ENCODE peak calls at places on chromosome 1, in ten cellular contexts. One of them, this sample, is unnamed.

GRCh38 chr1:13828454-13829151 is 128.6 kb downstream of the PRDM2 start:
- DNase-seq in NCI-H2081: no peak
- DNase-seq in ELF-1: peak; percentile 82
- DNase-seq in Daoy: peak; percentile 42
- DNase-seq in OCI-M1: peak; percentile 48
- DNase-seq in germinal center: peak; percentile 64
- DNase-seq in WTC11: peak; percentile 88
- DNase-seq in Calu3: peak; percentile 24
- DNase-seq in stimulated activated CD4-positive, alpha-beta T cell treated with anti-CD3 and anti-CD28 coated beads, Interleukin-2, amount 100 ng/mL, for 24 hours: peak; percentile 31
- DNase-seq in natural killer cell: no peak
- DNase-seq in this sample: peak; percentile 28

GRCh38 chr1:164602142-164602429 is 43.1 kb downstream of the PBX1 start:
- DNase-seq in NCI-H2081: peak; percentile 36
- DNase-seq in ELF-1: peak; percentile 91
- DNase-seq in stimulated activated CD4-positive, alpha-beta T cell treated with anti-CD3 and anti-CD28 coated beads, Interleukin-2, amount 100 ng/mL, for 24 hours: no peak
- DNase-seq in WTC11: peak; percentile 59
- DNase-seq in Calu3: peak; percentile 79
- DNase-seq in Daoy: no peak
- DNase-seq in OCI-M1: no peak
- DNase-seq in natural killer cell: no peak
- DNase-seq in germinal center: no peak
- DNase-seq in this sample: peak; percentile 76

GRCh38 chr1:203968728-203969127 is 104.2 kb upstream of the SOX13 start:
- DNase-seq in Calu3: no peak
- DNase-seq in OCI-M1: no peak
- DNase-seq in WTC11: no peak
- DNase-seq in NCI-H2081: no peak
- DNase-seq in Daoy: no peak
- DNase-seq in ELF-1: no peak
- DNase-seq in natural killer cell: no peak
- DNase-seq in stimulated activated CD4-positive, alpha-beta T cell treated with anti-CD3 and anti-CD28 coated beads, Interleukin-2, amount 100 ng/mL, for 24 hours: no peak
- DNase-seq in germinal center: no peak
- DNase-seq in this sample: no peak

GRCh38 chr1:216902669-216903388 is 179.6 kb upstream of the ESRRG start:
- DNase-seq in germinal center: no peak
- DNase-seq in stimulated activated CD4-positive, alpha-beta T cell treated with anti-CD3 and anti-CD28 coated beads, Interleukin-2, amount 100 ng/mL, for 24 hours: no peak
- DNase-seq in Daoy: peak; percentile 6
- DNase-seq in NCI-H2081: no peak
- DNase-seq in ELF-1: no peak
- DNase-seq in Calu3: peak; percentile 50
- DNase-seq in natural killer cell: no peak
- DNase-seq in WTC11: no peak
- DNase-seq in OCI-M1: no peak
- DNase-seq in this sample: peak; percentile 3

GRCh38 chr1:208137144-208137682 is 107.0 kb downstream of the PLXNA2 start:
- DNase-seq in NCI-H2081: no peak
- DNase-seq in Calu3: no peak
- DNase-seq in ELF-1: no peak
- DNase-seq in OCI-M1: no peak
- DNase-seq in stimulated activated CD4-positive, alpha-beta T cell treated with anti-CD3 and anti-CD28 coated beads, Interleukin-2, amount 100 ng/mL, for 24 hours: no peak
- DNase-seq in germinal center: no peak
- DNase-seq in natural killer cell: no peak
- DNase-seq in Daoy: peak; percentile 22
- DNase-seq in WTC11: no peak
- DNase-seq in this sample: no peak

GRCh38 chr1:64663654-64664053 is 81.2 kb upstream of the RAVER2 start:
- DNase-seq in stimulated activated CD4-positive, alpha-beta T cell treated with anti-CD3 and anti-CD28 coated beads, Interleukin-2, amount 100 ng/mL, for 24 hours: no peak
- DNase-seq in OCI-M1: peak; percentile 27
- DNase-seq in natural killer cell: no peak
- DNase-seq in ELF-1: peak; percentile 67
- DNase-seq in germinal center: peak; percentile 7
- DNase-seq in WTC11: peak; percentile 52
- DNase-seq in NCI-H2081: no peak
- DNase-seq in Calu3: peak; percentile 6
- DNase-seq in Daoy: peak; percentile 15
- DNase-seq in this sample: peak; percentile 36

GRCh38 chr1:224736619-224737352 is 120.7 kb downstream of the CNIH3 start:
- DNase-seq in NCI-H2081: no peak
- DNase-seq in Calu3: no peak
- DNase-seq in Daoy: peak; percentile 21
- DNase-seq in ELF-1: peak; percentile 37
- DNase-seq in germinal center: no peak
- DNase-seq in OCI-M1: peak; percentile 9
- DNase-seq in natural killer cell: no peak
- DNase-seq in stimulated activated CD4-positive, alpha-beta T cell treated with anti-CD3 and anti-CD28 coated beads, Interleukin-2, amount 100 ng/mL, for 24 hours: no peak
- DNase-seq in WTC11: peak; percentile 19
- DNase-seq in this sample: no peak

GRCh38 chr1:10541286-10541685 is 66.5 kb downstream of the PEX14 start:
- DNase-seq in ELF-1: no peak
- DNase-seq in germinal center: no peak
- DNase-seq in natural killer cell: no peak
- DNase-seq in stimulated activated CD4-positive, alpha-beta T cell treated with anti-CD3 and anti-CD28 coated beads, Interleukin-2, amount 100 ng/mL, for 24 hours: no peak
- DNase-seq in Calu3: no peak
- DNase-seq in WTC11: peak; percentile 68
- DNase-seq in OCI-M1: no peak
- DNase-seq in Daoy: no peak
- DNase-seq in NCI-H2081: no peak
- DNase-seq in this sample: no peak

GRCh38 chr1:15758953-15759661 is 512 bp downstream of the FBLIM1 start:
- DNase-seq in WTC11: peak; percentile 35
- DNase-seq in germinal center: peak; percentile 31
- DNase-seq in stimulated activated CD4-positive, alpha-beta T cell treated with anti-CD3 and anti-CD28 coated beads, Interleukin-2, amount 100 ng/mL, for 24 hours: no peak
- DNase-seq in NCI-H2081: no peak
- DNase-seq in Calu3: no peak
- DNase-seq in Daoy: peak; percentile 42
- DNase-seq in OCI-M1: no peak
- DNase-seq in ELF-1: no peak
- DNase-seq in natural killer cell: no peak
- DNase-seq in this sample: no peak

GRCh38 chr1:95384570-95384969 is 150.6 kb downstream of the RWDD3 start:
- DNase-seq in ELF-1: peak; percentile 60
- DNase-seq in stimulated activated CD4-positive, alpha-beta T cell treated with anti-CD3 and anti-CD28 coated beads, Interleukin-2, amount 100 ng/mL, for 24 hours: no peak
- DNase-seq in WTC11: peak; percentile 81
- DNase-seq in germinal center: no peak
- DNase-seq in NCI-H2081: no peak
- DNase-seq in Calu3: peak; percentile 52
- DNase-seq in OCI-M1: peak; percentile 57
- DNase-seq in natural killer cell: no peak
- DNase-seq in Daoy: no peak
- DNase-seq in this sample: no peak

GRCh38 chr1:178266619-178267066 is 172.7 kb downstream of the RASAL2 start:
- DNase-seq in ELF-1: peak; percentile 92
- DNase-seq in Calu3: no peak
- DNase-seq in OCI-M1: no peak
- DNase-seq in Daoy: no peak
- DNase-seq in stimulated activated CD4-positive, alpha-beta T cell treated with anti-CD3 and anti-CD28 coated beads, Interleukin-2, amount 100 ng/mL, for 24 hours: no peak
- DNase-seq in WTC11: peak; percentile 86
- DNase-seq in natural killer cell: no peak
- DNase-seq in NCI-H2081: no peak
- DNase-seq in germinal center: no peak
- DNase-seq in this sample: no peak

GRCh38 chr1:206470692-206471414 is 577 bp downstream of the IKBKE start:
- DNase-seq in Calu3: peak; percentile 16
- DNase-seq in stimulated activated CD4-positive, alpha-beta T cell treated with anti-CD3 and anti-CD28 coated beads, Interleukin-2, amount 100 ng/mL, for 24 hours: peak; percentile 43
- DNase-seq in OCI-M1: peak; percentile 43
- DNase-seq in Daoy: peak; percentile 90
- DNase-seq in ELF-1: peak; percentile 64
- DNase-seq in WTC11: peak; percentile 31
- DNase-seq in natural killer cell: peak; percentile 42
- DNase-seq in NCI-H2081: no peak
- DNase-seq in germinal center: peak; percentile 79
- DNase-seq in this sample: peak; percentile 11

GRCh38 chr1:101144868-101145808 is 91.7 kb upstream of the S1PR1 start:
- DNase-seq in ELF-1: no peak
- DNase-seq in Calu3: no peak
- DNase-seq in stimulated activated CD4-positive, alpha-beta T cell treated with anti-CD3 and anti-CD28 coated beads, Interleukin-2, amount 100 ng/mL, for 24 hours: no peak
- DNase-seq in WTC11: no peak
- DNase-seq in NCI-H2081: no peak
- DNase-seq in OCI-M1: no peak
- DNase-seq in natural killer cell: no peak
- DNase-seq in germinal center: no peak
- DNase-seq in Daoy: no peak
- DNase-seq in this sample: no peak

GRCh38 chr1:66599346-66599745 is 65.4 kb downstream of the SGIP1 start:
- DNase-seq in ELF-1: no peak
- DNase-seq in natural killer cell: no peak
- DNase-seq in Daoy: no peak
- DNase-seq in NCI-H2081: no peak
- DNase-seq in Calu3: no peak
- DNase-seq in germinal center: no peak
- DNase-seq in WTC11: no peak
- DNase-seq in OCI-M1: no peak
- DNase-seq in stimulated activated CD4-positive, alpha-beta T cell treated with anti-CD3 and anti-CD28 coated beads, Interleukin-2, amount 100 ng/mL, for 24 hours: no peak
- DNase-seq in this sample: no peak

GRCh38 chr1:31396633-31397351 is 16.2 kb upstream of the SERINC2 start:
- DNase-seq in natural killer cell: no peak
- DNase-seq in Daoy: peak; percentile 53
- DNase-seq in germinal center: no peak
- DNase-seq in stimulated activated CD4-positive, alpha-beta T cell treated with anti-CD3 and anti-CD28 coated beads, Interleukin-2, amount 100 ng/mL, for 24 hours: no peak
- DNase-seq in OCI-M1: no peak
- DNase-seq in WTC11: peak; percentile 58
- DNase-seq in Calu3: peak; percentile 17
- DNase-seq in NCI-H2081: no peak
- DNase-seq in ELF-1: no peak
- DNase-seq in this sample: no peak

GRCh38 chr1:235864965-235865525 is 1.7 kb downstream of the LYST start:
- DNase-seq in ELF-1: no peak
- DNase-seq in natural killer cell: no peak
- DNase-seq in germinal center: no peak
- DNase-seq in WTC11: no peak
- DNase-seq in OCI-M1: no peak
- DNase-seq in Daoy: peak; percentile 6
- DNase-seq in Calu3: no peak
- DNase-seq in stimulated activated CD4-positive, alpha-beta T cell treated with anti-CD3 and anti-CD28 coated beads, Interleukin-2, amount 100 ng/mL, for 24 hours: no peak
- DNase-seq in NCI-H2081: no peak
- DNase-seq in this sample: no peak

GRCh38 chr1:201119206-201119814 is 7.1 kb upstream of the CACNA1S start:
- DNase-seq in WTC11: peak; percentile 77
- DNase-seq in ELF-1: peak; percentile 71
- DNase-seq in NCI-H2081: no peak
- DNase-seq in Calu3: peak; percentile 60
- DNase-seq in natural killer cell: peak; percentile 33
- DNase-seq in germinal center: peak; percentile 57
- DNase-seq in Daoy: peak; percentile 70
- DNase-seq in OCI-M1: peak; percentile 66
- DNase-seq in stimulated activated CD4-positive, alpha-beta T cell treated with anti-CD3 and anti-CD28 coated beads, Interleukin-2, amount 100 ng/mL, for 24 hours: peak; percentile 56
- DNase-seq in this sample: no peak

This sample was measured in NCI-H2029.